ENCODE peak calls at places on chromosomes 1 and 21, in four cellular contexts. F is neural progenitor cell, P is cardiac muscle cell, O is uterus. L is an unnamed sample.

GRCh38 chr1:11143401-11143800 is 43.7 kb upstream of the EXOSC10 start:
- DNase-seq in F (no peak), P (no peak), O (no peak), L (no peak)

GRCh38 chr1:228010921-228011320 is 4.1 kb downstream of the WNT3A start:
- DNase-seq in F (no peak), P (no peak), O (peak; percentile 4), L (no peak)

GRCh38 chr1:245326396-245326795 is 171.6 kb downstream of the KIF26B start:
- DNase-seq in F (no peak), P (no peak), O (no peak), L (no peak)

GRCh38 chr1:41429641-41430035 is 54.8 kb downstream of the EDN2 start:
- DNase-seq in F (no peak), P (no peak), O (no peak), L (no peak)

GRCh38 chr1:7478797-7479499 is 292.1 kb upstream of the VAMP3 start:
- DNase-seq in F (no peak), P (no peak), O (no peak), L (no peak)

GRCh38 chr1:100615686-100616085 is 77.7 kb downstream of the GPR88 start:
- DNase-seq in F (no peak), P (no peak), O (no peak), L (no peak)

GRCh38 chr1:88877382-88877825 is 14.0 kb downstream of the GTF2B start:
- DNase-seq in F (peak; percentile 41), P (peak; percentile 24), O (no peak), L (no peak)

GRCh38 chr21:25496825-25497482 is 110.3 kb downstream of the MRPL39 start:
- DNase-seq in F (no peak), P (no peak), O (no peak), L (no peak)

GRCh38 chr1:154326546-154327465 is 1.5 kb downstream of the ATP8B2 start:
- DNase-seq in F (no peak), P (no peak), O (peak; percentile 81), L (no peak)

GRCh38 chr1:227417622-227418245 is 99.4 kb upstream of the CDC42BPA start:
- DNase-seq in F (no peak), P (no peak), O (no peak), L (no peak)

GRCh38 chr1:84913025-84913892 is 20.3 kb upstream of the LPAR3 start:
- DNase-seq in F (no peak), P (no peak), O (no peak), L (peak; percentile 15)

GRCh38 chr1:109764561-109765482 is 1.1 kb upstream of the EPS8L3 start:
- DNase-seq in F (no peak), P (no peak), O (peak; percentile 10), L (peak; percentile 6)

GRCh38 chr1:51969038-51969705 is 21.3 kb downstream of the RAB3B start:
- DNase-seq in F (no peak), P (no peak), O (no peak), L (no peak)

GRCh38 chr1:41655632-41656031 is 171.1 kb upstream of the EDN2 start:
- DNase-seq in F (no peak), P (no peak), O (no peak), L (no peak)

GRCh38 chr1:55195523-55196233 is 19.5 kb downstream of the USP24 start:
- DNase-seq in F (no peak), P (no peak), O (no peak), L (no peak)

GRCh38 chr21:22710725-22711124 is 1712.5 kb downstream of the NCAM2 start:
- DNase-seq in F (no peak), P (no peak), O (no peak), L (no peak)

GRCh38 chr1:20172033-20172588 is 13.8 kb upstream of the UBXN10 start:
- DNase-seq in F (no peak), P (no peak), O (no peak), L (no peak)

GRCh38 chr21:38850277-38850951 is 44.7 kb downstream of the ETS2 start:
- DNase-seq in F (no peak), P (no peak), O (no peak), L (no peak)

GRCh38 chr1:26700711-26701110 is 4.9 kb downstream of the ARID1A start:
- DNase-seq in F (no peak), P (no peak), O (no peak), L (no peak)

GRCh38 chr21:37710555-37711293 is 205.5 kb downstream of the KCNJ6 start:
- DNase-seq in F (no peak), P (peak; percentile 19), O (no peak), L (no peak)

GRCh38 chr1:8422439-8423133 is 104.7 kb downstream of the SLC45A1 start:
- DNase-seq in F (peak; percentile 61), P (peak; percentile 43), O (peak; percentile 53), L (peak; percentile 21)

GRCh38 chr1:100187912-100188311 is 9.9 kb upstream of the LRRC39 start:
- DNase-seq in F (no peak), P (no peak), O (peak; percentile 18), L (no peak)

GRCh38 chr1:54885863-54886723 is 902 bp downstream of the DHCR24 start:
- DNase-seq in F (peak; percentile 31), P (peak; percentile 44), O (no peak), L (peak; percentile 54)

GRCh38 chr1:44326821-44327465 is 28.1 kb downstream of the ERI3 start:
- DNase-seq in F (no peak), P (peak; percentile 39), O (no peak), L (no peak)

GRCh38 chr1:228420968-228421826 is 4.5 kb upstream of the TRIM17 start:
- DNase-seq in F (no peak), P (no peak), O (no peak), L (no peak)

GRCh38 chr1:113809651-113810602 is 2.3 kb downstream of the RSBN1 start:
- DNase-seq in F (no peak), P (no peak), O (no peak), L (no peak)

GRCh38 chr1:157113631-157114030 is 14.0 kb upstream of the ETV3L start:
- DNase-seq in F (no peak), P (no peak), O (no peak), L (peak; percentile 5)

GRCh38 chr21:17612565-17613241 is at the start of gene BTG3:
- DNase-seq in F (peak; percentile 93), P (peak; percentile 87), O (peak; percentile 75), L (peak; percentile 75)

GRCh38 chr1:11069233-11069950 is 9.6 kb upstream of the SRM start:
- DNase-seq in F (no peak), P (no peak), O (no peak), L (no peak)

GRCh38 chr21:35491920-35492678 is 443.0 kb upstream of the RUNX1 start:
- DNase-seq in F (no peak), P (no peak), O (no peak), L (no peak)

GRCh38 chr1:177181631-177182291 is 11.0 kb downstream of the BRINP2 start:
- DNase-seq in F (peak; percentile 93), P (peak; percentile 87), O (no peak), L (peak; percentile 95)

GRCh38 chr1:226287587-226287986 is 21.4 kb downstream of the LIN9 start:
- DNase-seq in F (no peak), P (no peak), O (no peak), L (no peak)

GRCh38 chr1:17207966-17208418 is 3.1 kb downstream of the PADI1 start:
- DNase-seq in F (no peak), P (no peak), O (no peak), L (no peak)

GRCh38 chr1:107140703-107141490 is at the start of gene NTNG1:
- DNase-seq in F (peak; percentile 57), P (peak; percentile 43), O (no peak), L (no peak)

GRCh38 chr1:215052256-215052655 is 30.3 kb upstream of the KCNK2 start:
- DNase-seq in F (no peak), P (no peak), O (no peak), L (no peak)

GRCh38 chr1:48644950-48645605 is 131.6 kb downstream of the BEND5 start:
- DNase-seq in F (peak; percentile 22), P (no peak), O (no peak), L (peak; percentile 80)

GRCh38 chr1:210883821-210884220 is 250.1 kb downstream of the KCNH1 start:
- DNase-seq in F (no peak), P (no peak), O (no peak), L (no peak)

GRCh38 chr1:209549384-209550001 is 34.0 kb upstream of the CAMK1G start:
- DNase-seq in F (peak; percentile 54), P (no peak), O (no peak), L (no peak)

DNA sequence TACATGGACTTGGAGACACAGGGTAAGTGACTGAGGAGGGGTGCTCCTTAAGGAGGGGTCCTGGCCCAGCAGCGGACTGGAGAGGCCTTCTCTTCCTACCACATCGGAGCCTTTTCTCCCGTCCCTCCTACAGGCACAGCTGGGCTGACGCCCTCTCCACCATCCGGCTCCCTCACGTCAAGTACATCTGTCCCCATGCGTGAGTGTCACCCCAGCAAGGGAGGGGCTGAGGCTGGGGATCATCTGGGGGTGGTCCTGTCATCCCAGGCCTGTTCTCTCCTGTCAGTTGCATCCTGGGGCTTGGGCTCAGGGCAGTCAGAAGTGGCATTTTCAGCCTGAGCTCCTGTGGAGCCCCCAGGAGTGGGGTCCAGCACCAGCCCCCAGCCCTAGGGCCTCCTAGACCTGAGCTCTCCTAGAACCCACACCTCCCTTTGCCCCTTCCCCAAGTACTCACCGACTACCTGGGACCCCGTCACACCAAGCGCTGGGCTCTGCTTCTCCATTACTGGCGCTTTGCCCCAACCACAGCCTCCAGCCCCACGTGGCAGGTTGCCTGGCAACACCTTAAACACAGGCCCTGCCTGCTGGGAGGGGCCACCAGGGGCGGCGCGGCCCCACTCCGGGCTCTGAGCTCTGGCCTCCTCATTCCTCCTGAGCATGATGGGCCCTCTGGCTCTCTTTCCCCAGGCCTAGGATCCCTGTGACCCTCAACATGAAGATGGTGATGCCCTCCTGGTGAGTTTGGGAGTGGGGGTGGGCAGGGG is 2.3 kb downstream of the LYPLA2 start:
- DNase-seq in F (no peak), P (no peak), O (no peak), L (no peak)
- H3K4me3 ChIP-seq in F (no peak overlapping the region), P (no peak overlapping the region), O (no peak overlapping the region), L (no peak overlapping the region)

DNA sequence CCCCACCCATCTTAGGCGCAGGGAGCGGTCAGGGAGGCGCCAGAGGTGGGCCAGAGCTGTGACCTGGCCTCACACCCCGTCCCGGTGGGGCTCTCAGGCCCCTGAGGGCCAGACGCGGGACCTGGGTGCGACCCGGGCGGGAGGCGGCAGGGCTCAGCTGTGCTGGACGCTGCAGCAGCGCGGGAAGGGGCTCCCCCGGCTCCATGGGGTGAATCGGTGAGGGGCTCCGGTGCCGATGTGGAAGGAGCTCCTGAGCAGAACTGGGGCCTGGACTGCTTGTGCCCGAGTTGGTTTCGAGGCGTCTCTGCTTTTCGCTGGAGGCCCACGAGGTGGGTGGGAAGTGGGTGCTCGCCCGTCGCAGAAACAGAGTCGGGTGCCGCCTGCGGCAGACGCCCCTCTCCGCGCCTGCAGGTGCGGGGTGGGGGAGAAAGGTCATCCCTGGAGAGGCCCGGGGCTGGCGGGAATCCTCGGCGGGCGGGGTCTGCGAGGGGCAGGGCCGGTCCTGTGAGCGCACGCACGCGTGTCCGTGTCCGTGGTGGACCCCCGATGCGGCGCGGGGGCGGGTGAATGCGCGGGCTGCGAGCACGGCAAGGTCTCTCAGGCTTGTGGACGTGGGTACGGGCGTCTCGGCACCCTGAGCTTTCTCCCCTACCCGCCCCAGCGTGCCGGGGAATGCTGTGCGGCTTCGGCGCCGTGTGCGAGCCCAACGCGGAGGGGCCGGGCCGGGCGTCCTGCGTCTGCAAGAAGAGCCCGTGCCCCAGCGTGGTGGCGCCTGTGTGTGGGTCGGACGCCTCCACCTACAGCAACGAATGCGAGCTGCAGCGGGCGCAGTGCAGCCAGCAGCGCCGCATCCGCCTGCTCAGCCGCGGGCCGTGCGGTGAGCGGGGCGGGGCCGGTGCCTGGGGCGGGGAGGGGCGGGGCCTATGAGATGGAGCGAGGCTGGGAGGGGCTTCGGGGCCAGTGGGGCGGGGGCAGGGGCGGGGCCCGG is 20.4 kb downstream of the AGRN start:
- DNase-seq in F (peak; percentile 96), P (peak; percentile 91), O (peak; percentile 71), L (no peak)
- TF ChIP-seq CTCF in F (peak; percentile 23), P (no peak), O (no peak), L (no peak)

GRCh38 chr21:32004281-32004680 is 131.5 kb downstream of the HUNK start:
- DNase-seq in F (no peak), P (no peak), O (no peak), L (no peak)
- H3K27ac ChIP-seq in F (no peak overlapping the region), P (no peak overlapping the region), O (no peak overlapping the region), L (no peak overlapping the region)

GRCh38 chr1:201807958-201808632 is 20.9 kb upstream of the IPO9 start:
- DNase-seq in F (no peak), P (peak; percentile 49), O (no peak), L (no peak)
- H3K4me3 ChIP-seq in F (no peak overlapping the region), P (no peak overlapping the region), O (no peak overlapping the region), L (no peak overlapping the region)

L was measured in WERI-Rb-1.